ENCODE peak calls at places on chromosome 16, in nine cellular contexts. C, H, D, L, B, J, T, O and R are unnamed samples.

GRCh38 chr16:14364386-14365199 is 265.5 kb downstream of the PARN start:
- DNase-seq in O (peak), T (no peak), D (no peak), B (peak), H (no peak), L (peak), J (no peak), C (peak), R (no peak)

GRCh38 chr16:24978370-24978914 is 36.7 kb downstream of the ARHGAP17 start:
- DNase-seq in O (no peak), L (no peak), J (peak), D (no peak), B (no peak), H (no peak), C (peak), T (no peak), R (no peak)

GRCh38 chr16:53915452-53916160 is 211.7 kb downstream of the FTO start:
- DNase-seq in L (peak), O (no peak), H (no peak), T (no peak), J (no peak), C (peak), B (peak), D (no peak), R (no peak)

GRCh38 chr16:23905027-23905426 is 69.2 kb downstream of the PRKCB start:
- DNase-seq in B (peak), O (peak), T (no peak), L (peak), C (no peak), J (no peak), H (no peak), D (no peak), R (no peak)

GRCh38 chr16:23286131-23286532 is 16.0 kb upstream of the SCNN1B start:
- DNase-seq in J (no peak), T (no peak), D (no peak), O (no peak), C (no peak), H (no peak), B (no peak), L (peak), R (no peak)

GRCh38 chr16:22266546-22266945 is 30.7 kb upstream of the POLR3E start:
- DNase-seq in C (no peak), D (no peak), T (no peak), H (no peak), O (no peak), J (no peak), B (no peak), L (no peak), R (no peak)

GRCh38 chr16:69077251-69077650 is 28.2 kb upstream of the HAS3 start:
- DNase-seq in O (no peak), J (no peak), L (peak), T (no peak), H (no peak), C (no peak), D (no peak), B (no peak), R (no peak)

GRCh38 chr16:85551319-85551978 is 61.7 kb upstream of the GSE1 start:
- DNase-seq in T (no peak), J (no peak), B (no peak), L (no peak), D (no peak), C (peak), H (no peak), O (no peak), R (no peak)

GRCh38 chr16:85912271-85912974 is 13.5 kb downstream of the IRF8 start:
- DNase-seq in D (no peak), C (no peak), H (no peak), T (no peak), O (no peak), L (no peak), B (no peak), J (no peak), R (no peak)